ENCODE peak calls at places on chromosomes 13 and 19, in four cellular contexts. D is K562, U is GM12878, H is H1. I is an unnamed sample.

GRCh38 chr19:5522106-5522505 is 45.6 kb downstream of the TINCR start:
- DNase-seq in D (no peak), U (no peak), H (no peak), I (no peak)

GRCh38 chr19:46447824-46448223 is 19.1 kb upstream of the PNMA8C start:
- DNase-seq in H (no peak), D (no peak), U (no peak), I (no peak)

GRCh38 chr13:51435002-51435578 is 17.7 kb downstream of the INTS6 start:
- DNase-seq in H (no peak), D (no peak), U (no peak), I (no peak)

GRCh38 chr19:35986664-35987570 is 8.1 kb upstream of the SDHAF1 start:
- DNase-seq in D (peak), H (no peak), U (no peak), I (no peak)

GRCh38 chr19:46901701-46902401 is 41.1 kb downstream of the ARHGAP35 start:
- DNase-seq in U (no peak), H (no peak), D (no peak), I (no peak)

GRCh38 chr13:31209819-31210209 is 10.0 kb downstream of the B3GLCT start:
- DNase-seq in H (no peak), U (no peak), D (no peak), I (no peak)

GRCh38 chr13:112417079-112417478 is 40.9 kb downstream of the SPACA7 start:
- DNase-seq in H (no peak), U (no peak), D (no peak), I (no peak)

GRCh38 chr13:31914843-31915242 is 116.7 kb upstream of the FRY start:
- DNase-seq in U (no peak), D (no peak), H (no peak), I (no peak)

GRCh38 chr19:48568345-48568886 is 16.4 kb downstream of the SULT2B1 start:
- DNase-seq in D (peak), H (no peak), U (no peak), I (peak)

GRCh38 chr13:101416181-101417042 is at the start of gene NALCN:
- DNase-seq in H (no peak), U (no peak), D (no peak), I (no peak)

GRCh38 chr19:39177736-39178135 is 19.0 kb upstream of the NCCRP1 start:
- DNase-seq in U (no peak), H (no peak), D (no peak), I (no peak)

GRCh38 chr13:24624363-24624762 is 55.8 kb upstream of the ATP12A start:
- DNase-seq in U (no peak), H (no peak), D (no peak), I (no peak)

GRCh38 chr13:34156841-34157365 is 339.0 kb downstream of the RFC3 start:
- DNase-seq in H (peak), U (peak), D (no peak), I (peak)

GRCh38 chr19:42189133-42189532 is 28.3 kb downstream of the DEDD2 start:
- DNase-seq in U (no peak), H (no peak), D (no peak), I (no peak)

GRCh38 chr19:15251010-15251748 is 18.9 kb upstream of the EPHX3 start:
- DNase-seq in D (no peak), U (no peak), H (no peak), I (no peak)

GRCh38 chr13:73913043-73913740 is 221.0 kb downstream of the KLF12 start:
- DNase-seq in D (no peak), U (no peak), H (no peak), I (no peak)

GRCh38 chr13:44573790-44574465 is 2.2 kb downstream of the TSC22D1 start:
- DNase-seq in U (no peak), H (no peak), D (peak), I (no peak)

GRCh38 chr19:12884202-12884601 is 2.8 kb downstream of the KLF1 start:
- DNase-seq in H (no peak), U (no peak), D (no peak), I (no peak)

GRCh38 chr19:12882589-12882988 is 1.3 kb upstream of the DNASE2 start:
- DNase-seq in D (no peak), U (no peak), H (no peak), I (no peak)

GRCh38 chr19:12881172-12881808 is at the start of gene DNASE2:
- DNase-seq in U (peak), H (peak), D (peak), I (peak)

GRCh38 chr19:12884627-12884925 is 2.4 kb downstream of the KLF1 start:
- DNase-seq in D (no peak), U (no peak), H (no peak), I (no peak)

DNA sequence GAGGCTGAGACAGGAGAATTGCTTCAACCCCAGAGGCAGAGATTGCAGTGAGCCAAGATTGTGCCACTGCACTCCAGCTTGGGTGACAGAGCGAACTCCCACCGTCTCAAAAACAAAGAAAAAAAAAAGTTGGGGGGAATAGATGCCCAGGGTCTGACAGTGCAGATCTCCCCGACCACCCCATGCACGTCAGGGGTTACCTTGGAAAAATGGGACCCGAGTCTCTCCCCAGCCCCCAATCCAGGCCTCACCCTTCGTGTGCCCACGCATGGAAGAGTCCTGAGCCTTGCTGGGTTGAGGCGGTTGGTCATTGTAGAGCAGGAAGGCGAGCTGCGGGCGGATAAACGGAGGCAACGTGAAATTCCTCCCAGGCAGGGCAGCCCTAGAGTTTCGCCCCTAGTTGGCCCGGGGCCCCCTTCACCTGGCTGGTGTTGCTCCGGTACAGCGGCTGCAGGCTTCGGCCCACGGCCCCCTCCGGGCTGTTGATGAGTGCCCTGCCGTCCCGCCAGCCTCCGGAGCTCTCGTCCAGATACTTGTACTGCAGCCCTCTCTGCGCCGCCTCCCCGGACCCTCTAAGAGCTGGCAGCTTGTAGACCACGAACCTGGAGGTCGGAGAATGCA is 588 bp downstream of the DNASE2 start:
- DNase-seq in H (no peak), D (no peak), U (no peak), I (no peak)
- TF ChIP-seq EGR1 in H (no peak), D (no peak), U (no peak), I (no peak)

GRCh38 chr19:29943615-29944014 is 1.6 kb downstream of the URI1 start:
- DNase-seq in H (no peak), D (no peak), U (no peak), I (no peak)
- TF ChIP-seq JUND in H (no peak), D (no peak), U (no peak), I (no peak)

DNA sequence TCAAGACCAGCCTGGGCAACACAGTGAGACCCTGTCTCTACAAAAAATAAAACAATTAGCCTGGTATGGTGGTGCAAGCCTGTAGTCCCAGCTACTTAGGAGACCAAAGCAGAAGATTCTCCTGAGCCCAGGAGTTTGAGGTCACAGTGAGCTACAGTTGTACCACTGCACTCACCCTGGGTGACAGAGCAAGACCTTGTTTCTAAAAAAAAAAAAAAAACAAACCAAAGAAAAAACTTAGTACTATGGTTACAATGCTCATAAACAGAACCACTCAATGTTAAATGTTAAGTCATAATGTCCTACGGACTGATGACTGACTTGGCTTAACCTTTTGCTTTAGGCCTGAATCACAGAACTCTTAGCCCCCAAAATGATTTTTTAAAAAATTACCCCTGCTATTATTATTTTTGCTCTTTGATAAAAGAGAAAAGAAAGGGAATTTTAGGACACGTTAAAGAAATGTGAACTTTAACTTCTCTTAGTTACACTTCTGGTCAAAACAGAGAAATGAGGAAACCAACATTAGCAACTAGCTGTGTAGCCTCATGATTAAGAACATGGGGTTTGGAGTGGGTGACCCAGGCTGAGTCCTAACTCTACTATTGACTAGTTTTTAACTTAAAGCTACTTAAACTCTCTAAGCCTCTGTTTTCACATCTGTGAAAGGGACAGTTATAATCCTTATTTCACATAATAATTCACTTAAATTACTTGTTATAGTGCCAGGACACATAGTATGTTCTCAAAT is 13.7 kb upstream of the ELF1 start:
- DNase-seq in D (no peak), H (no peak), U (no peak), I (no peak)
- TF ChIP-seq RAD21 in D (no peak), H (no peak), U (no peak), I (no peak)

GRCh38 chr19:13215572-13216380 is 65.6 kb downstream of the IER2 start:
- DNase-seq in U (peak), H (no peak), D (no peak), I (no peak)
- TF ChIP-seq EGR1 in U (no peak), H (no peak), D (no peak), I (no peak)

I was measured in HCT116.